ENCODE peak calls at places on chromosomes 1 and 21, in nine cellular contexts. S, P, O, R, Y, C, N, V and Z are unnamed samples.
A peak's percentile ranks its signal among the peaks of the same experiment; 100 is the strongest.

GRCh38 chr1:156025873-156026272 is 5.1 kb upstream of the SSR2 start:
- DNase-seq in S (no peak), P (peak; percentile 37), O (no peak), R (peak; percentile 50), Y (no peak), C (peak; percentile 59), N (no peak), V (no peak), Z (no peak)

GRCh38 chr1:184110253-184111204 is 59.0 kb downstream of the TSEN15 start:
- DNase-seq in S (no peak), P (no peak), O (no peak), R (no peak), Y (no peak), C (no peak), N (no peak), V (no peak), Z (no peak)

GRCh38 chr1:19872190-19872589 is 10.0 kb upstream of the OTUD3 start:
- DNase-seq in S (no peak), P (no peak), O (no peak), R (peak; percentile 85), Y (no peak), C (no peak), N (no peak), V (peak; percentile 83), Z (no peak)

GRCh38 chr1:152013664-152014237 is 20.1 kb upstream of the S100A10 start:
- DNase-seq in S (no peak), P (no peak), O (no peak), R (peak; percentile 73), Y (no peak), C (peak; percentile 70), N (no peak), V (no peak), Z (no peak)

GRCh38 chr1:223429821-223430220 is 36.6 kb downstream of the CCDC185 start:
- DNase-seq in S (no peak), P (no peak), O (no peak), R (peak; percentile 64), Y (no peak), C (no peak), N (no peak), V (peak; percentile 20), Z (no peak)

GRCh38 chr1:151222130-151222529 is 23.8 kb downstream of the PIP5K1A start:
- DNase-seq in S (no peak), P (no peak), O (no peak), R (no peak), Y (no peak), C (peak; percentile 15), N (peak; percentile 23), V (no peak), Z (no peak)

GRCh38 chr1:63674238-63674864 is 81.1 kb downstream of the PGM1 start:
- DNase-seq in S (no peak), P (no peak), O (peak; percentile 67), R (peak; percentile 79), Y (peak; percentile 77), C (peak; percentile 92), N (peak; percentile 87), V (peak; percentile 85), Z (no peak)

GRCh38 chr21:37837381-37837780 is 78.9 kb downstream of the KCNJ6 start:
- DNase-seq in S (no peak), P (no peak), O (no peak), R (no peak), Y (no peak), C (no peak), N (no peak), V (no peak), Z (no peak)

GRCh38 chr1:211531194-211532085 is 39.5 kb upstream of the RD3 start:
- DNase-seq in S (no peak), P (no peak), O (no peak), R (no peak), Y (no peak), C (no peak), N (no peak), V (no peak), Z (no peak)

GRCh38 chr1:211155040-211155439 is 21.1 kb upstream of the KCNH1 start:
- DNase-seq in S (no peak), P (no peak), O (no peak), R (no peak), Y (peak; percentile 72), C (no peak), N (no peak), V (no peak), Z (no peak)

GRCh38 chr21:45387506-45387905 is 17.5 kb upstream of the COL18A1 start:
- DNase-seq in S (no peak), P (no peak), O (peak; percentile 9), R (no peak), Y (no peak), C (no peak), N (no peak), V (no peak), Z (no peak)

GRCh38 chr1:223887724-223888428 is 42.1 kb upstream of the TP53BP2 start:
- DNase-seq in S (peak; percentile 84), P (no peak), O (no peak), R (peak; percentile 100), Y (peak; percentile 69), C (peak; percentile 91), N (peak; percentile 99), V (peak; percentile 74), Z (peak; percentile 93)

GRCh38 chr1:68049941-68050878 is at the start of gene DIRAS3:
- DNase-seq in S (no peak), P (no peak), O (peak; percentile 21), R (peak; percentile 39), Y (no peak), C (peak; percentile 67), N (peak; percentile 13), V (peak; percentile 46), Z (no peak)

DNA sequence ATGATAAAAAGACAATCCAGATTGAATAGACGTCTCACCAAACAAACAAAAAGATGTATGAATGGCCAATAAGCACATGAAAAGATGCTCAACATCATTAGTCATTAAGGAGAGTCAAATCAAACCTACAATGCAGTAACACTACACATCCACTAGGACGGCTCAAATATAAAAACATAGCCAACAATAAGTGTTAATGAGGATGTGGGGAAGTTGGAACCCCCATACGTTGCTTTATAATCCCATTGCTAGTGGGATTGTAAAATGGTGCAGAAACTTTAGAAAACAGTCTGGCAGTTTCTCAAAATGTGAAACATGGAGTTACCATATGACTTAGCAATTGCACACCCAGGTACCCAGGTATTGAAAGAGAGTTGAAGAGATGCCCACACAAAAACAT is 14.7 kb upstream of the IL24 start:
- DNase-seq in S (no peak), P (no peak), O (no peak), R (no peak), Y (no peak), C (no peak), N (no peak), V (no peak), Z (no peak)
- TF ChIP-seq CTCF in S (no peak), P (peak; percentile 22), O (no peak), R (no peak), Y (no peak), C (no peak), N (peak; percentile 25), V (peak; percentile 7), Z (no peak)

GRCh38 chr1:179529482-179529881 is 46.3 kb downstream of the NPHS2 start:
- DNase-seq in S (no peak), P (no peak), O (no peak), R (no peak), Y (no peak), C (no peak), N (no peak), V (no peak), Z (no peak)
- H3K4me3 ChIP-seq in S (no peak overlapping the region), P (no peak overlapping the region), O (no peak overlapping the region), R (no peak overlapping the region), Y (no peak overlapping the region), C (no peak overlapping the region), N (no peak overlapping the region), V (no peak overlapping the region), Z (no peak overlapping the region)

DNA sequence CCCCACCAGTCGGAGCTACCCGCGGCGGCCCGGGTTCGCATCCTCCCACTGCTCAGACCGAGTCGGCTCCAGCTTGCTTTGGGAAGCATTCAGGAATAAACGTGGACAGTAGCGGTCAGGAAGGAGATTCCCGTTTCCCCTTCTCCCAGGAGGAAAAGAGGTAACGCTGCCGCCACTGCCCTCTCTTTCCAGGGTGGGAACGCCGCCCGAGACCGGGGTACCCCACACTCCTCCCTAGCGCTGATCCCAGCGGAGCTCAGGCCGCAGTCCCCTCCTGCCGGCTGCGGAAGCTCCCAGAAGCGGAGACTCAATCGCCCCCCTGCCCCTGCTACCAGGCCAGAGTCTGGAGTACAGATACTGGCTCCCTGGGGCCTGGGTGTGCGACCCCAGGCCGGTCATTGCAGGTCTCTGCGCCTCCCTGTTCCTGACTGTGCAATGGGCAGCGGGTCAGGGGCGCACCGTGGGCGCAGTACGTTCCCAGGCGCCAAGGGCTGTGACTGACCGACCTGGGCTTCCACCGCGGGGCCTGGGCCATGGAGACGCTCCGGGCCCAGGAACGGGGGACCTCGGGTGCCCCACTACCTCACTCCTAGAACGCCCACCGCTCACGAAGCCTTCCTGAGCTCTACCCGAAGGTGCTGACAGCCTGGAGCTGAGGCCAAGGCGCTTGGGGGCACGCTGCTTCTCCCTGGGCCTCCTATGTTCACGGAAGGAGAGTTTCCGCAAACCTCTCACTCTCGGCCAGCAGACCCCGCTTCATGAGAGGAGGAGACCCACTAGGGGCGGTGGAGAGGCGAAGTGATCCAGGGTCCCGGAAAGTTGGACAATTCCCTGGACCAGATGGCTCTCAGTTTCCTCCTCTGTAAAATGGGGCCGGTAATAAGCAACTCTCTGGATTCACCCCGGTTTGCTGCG is 7.8 kb downstream of the DMRTA2 start:
- DNase-seq in S (no peak), P (no peak), O (no peak), R (no peak), Y (no peak), C (no peak), N (no peak), V (no peak), Z (no peak)
- TF ChIP-seq CTCF in S (no peak), P (no peak), O (no peak), R (no peak), Y (no peak), C (no peak), N (no peak), V (no peak), Z (no peak)

GRCh38 chr1:162916407-162916806 is 55.4 kb upstream of the CCDC190 start:
- DNase-seq in S (no peak), P (no peak), O (no peak), R (peak; percentile 72), Y (no peak), C (peak; percentile 79), N (no peak), V (peak; percentile 73), Z (no peak)

GRCh38 chr1:162910161-162910560 is 49.2 kb upstream of the CCDC190 start:
- DNase-seq in S (no peak), P (no peak), O (no peak), R (no peak), Y (no peak), C (no peak), N (no peak), V (no peak), Z (no peak)

GRCh38 chr1:162914601-162915000 is 53.6 kb upstream of the CCDC190 start:
- DNase-seq in S (no peak), P (no peak), O (no peak), R (peak; percentile 56), Y (no peak), C (no peak), N (no peak), V (no peak), Z (no peak)

GRCh38 chr1:162912061-162912667 is 51.2 kb upstream of the CCDC190 start:
- DNase-seq in S (no peak), P (no peak), O (no peak), R (no peak), Y (no peak), C (no peak), N (no peak), V (no peak), Z (no peak)

DNA sequence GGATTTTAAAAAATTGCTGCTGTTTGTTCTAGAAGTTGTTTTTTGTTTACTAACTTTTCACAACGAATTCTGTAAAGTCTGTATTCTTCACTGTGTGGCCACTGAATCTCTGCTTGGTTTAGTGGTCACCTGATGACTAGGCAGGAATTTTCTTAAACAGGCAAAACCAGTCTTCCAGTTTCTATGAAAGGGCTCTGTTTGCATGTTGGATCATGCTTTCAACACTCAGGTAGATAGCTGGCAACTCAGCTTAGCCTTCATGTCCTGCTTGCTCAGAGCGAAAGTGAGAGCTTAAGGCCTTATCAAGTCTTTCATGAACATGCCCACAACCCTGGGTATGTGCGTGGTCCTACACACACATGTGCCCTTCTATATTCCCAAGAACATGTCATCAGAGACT is 52.4 kb upstream of the CCDC190 start:
- DNase-seq in S (no peak), P (no peak), O (no peak), R (peak; percentile 99), Y (no peak), C (no peak), N (no peak), V (peak; percentile 98), Z (no peak)
- H3K4me3 ChIP-seq in S (no peak overlapping the region), P (no peak overlapping the region), O (no peak overlapping the region), R (no peak overlapping the region), Y (no peak overlapping the region), C (no peak overlapping the region), N (no peak overlapping the region), V (peak overlapping the region; percentile 9), Z (no peak overlapping the region)